ENCODE peak calls at places on chromosomes 13 and 19, in five cellular contexts. P is cardiac fibroblast; B is T-cell; Y is activated T-helper 9 cell treated with anti-CD3 and anti-CD28 coated beads, Interleukin-2, amount 50 U/mL, for 16 hours; F is stimulated activated naive B cell treated with anti-CD40 and anti-IgM and Interleukin-4, amounts not matched to agents 10 μg/mL and 1 μg/mL and 100 μg/mL, for 72 hours. A is an unnamed sample.

GRCh38 chr13:30998548-30999140 is 66.2 kb downstream of the TEX26 start:
- DNase-seq in P (peak), B (no peak), Y (no peak), F (no peak), A (no peak)

GRCh38 chr19:53183146-53183545 is 10.0 kb downstream of the ZNF665 start:
- DNase-seq in P (peak), B (no peak), Y (no peak), F (no peak), A (no peak)

GRCh38 chr19:3814648-3815047 is 28.5 kb upstream of the MATK start:
- DNase-seq in P (no peak), B (no peak), Y (no peak), F (no peak), A (no peak)

GRCh38 chr19:1082165-1082927 is 12.8 kb downstream of the POLR2E start:
- DNase-seq in P (no peak), B (peak), Y (peak), F (peak), A (no peak)

GRCh38 chr13:97726664-97727235 is 226.7 kb upstream of the IPO5 start:
- DNase-seq in P (peak), B (no peak), Y (no peak), F (no peak), A (no peak)

GRCh38 chr13:32228330-32229041 is 86.7 kb downstream of the ZAR1L start:
- DNase-seq in P (peak), B (no peak), Y (no peak), F (no peak), A (no peak)

GRCh38 chr13:75704194-75704941 is 68.2 kb downstream of the LMO7 start:
- DNase-seq in P (peak), B (no peak), Y (no peak), F (no peak), A (no peak)

GRCh38 chr19:39177110-39177699 is 19.6 kb upstream of the NCCRP1 start:
- DNase-seq in P (no peak), B (no peak), Y (no peak), F (no peak), A (no peak)

GRCh38 chr19:36093146-36093662 is 17.7 kb upstream of the OVOL3 start:
- DNase-seq in P (no peak), B (no peak), Y (no peak), F (no peak), A (no peak)

GRCh38 chr19:1172353-1173159 is 1.5 kb downstream of the SBNO2 start:
- DNase-seq in P (peak), B (no peak), Y (no peak), F (no peak), A (peak)

GRCh38 chr19:9836021-9836420 is 903 bp downstream of the PIN1 start:
- DNase-seq in P (peak), B (no peak), Y (no peak), F (no peak), A (no peak)

GRCh38 chr19:13036366-13036976 is 41.2 kb downstream of the NFIX start:
- DNase-seq in P (peak), B (no peak), Y (no peak), F (no peak), A (peak)

GRCh38 chr19:51690359-51691121 is 2.6 kb upstream of the SPACA6 start:
- DNase-seq in P (peak), B (peak), Y (peak), F (no peak), A (peak)

GRCh38 chr19:6464070-6464873 is at the start of gene CRB3:
- DNase-seq in P (no peak), B (peak), Y (peak), F (no peak), A (no peak)